ENCODE peak calls at places on chromosome 6, in seven cellular contexts. X, D, P, I, H, Y and W are unnamed samples.

GRCh38 chr6:37141291-37142046 is 28.5 kb upstream of the PIM1 start:
- DNase-seq in X (peak; percentile 87), D (peak; percentile 89), P (peak; percentile 81), I (peak; percentile 75), H (peak; percentile 80), Y (peak; percentile 64), W (peak; percentile 96)

GRCh38 chr6:7446644-7447325 is 57.2 kb downstream of the RIOK1 start:
- DNase-seq in X (no peak), D (no peak), P (no peak), I (peak; percentile 54), H (no peak), Y (no peak), W (no peak)

GRCh38 chr6:75431379-75431778 is 62.2 kb downstream of the FILIP1 start:
- DNase-seq in X (no peak), D (no peak), P (peak; percentile 40), I (no peak), H (peak; percentile 85), Y (no peak), W (no peak)

GRCh38 chr6:49326337-49326736 is 136.7 kb downstream of the MMUT start:
- DNase-seq in X (no peak), D (no peak), P (peak; percentile 61), I (no peak), H (peak; percentile 43), Y (no peak), W (no peak)

GRCh38 chr6:52207066-52207465 is 20.9 kb downstream of the IL17A start:
- DNase-seq in X (no peak), D (no peak), P (no peak), I (no peak), H (no peak), Y (no peak), W (no peak)

GRCh38 chr6:127266892-127267741 is 453 bp downstream of the RNF146 start:
- DNase-seq in X (peak; percentile 72), D (peak; percentile 1), P (peak; percentile 32), I (peak; percentile 4), H (peak; percentile 65), Y (peak; percentile 47), W (peak; percentile 78)

GRCh38 chr6:153208706-153209105 is 77.6 kb upstream of the RGS17 start:
- DNase-seq in X (no peak), D (no peak), P (no peak), I (no peak), H (no peak), Y (no peak), W (no peak)

GRCh38 chr6:123456836-123457235 is 179.9 kb downstream of the TRDN start:
- DNase-seq in X (no peak), D (no peak), P (no peak), I (no peak), H (no peak), Y (no peak), W (no peak)

GRCh38 chr6:31663961-31664789 is 622 bp downstream of the GPANK1 start:
- DNase-seq in X (no peak), D (no peak), P (peak; percentile 89), I (no peak), H (peak; percentile 89), Y (peak; percentile 23), W (peak; percentile 73)

GRCh38 chr6:26304213-26305096 is 60.5 kb upstream of the BTN3A2 start:
- DNase-seq in X (no peak), D (no peak), P (peak; percentile 70), I (no peak), H (peak; percentile 83), Y (peak; percentile 37), W (peak; percentile 77)

GRCh38 chr6:41374618-41375590 is 39.5 kb downstream of the NCR2 start:
- DNase-seq in X (peak; percentile 39), D (no peak), P (no peak), I (no peak), H (peak; percentile 6), Y (no peak), W (peak; percentile 63)

GRCh38 chr6:41706876-41707564 is 28.4 kb downstream of the TFEB start:
- DNase-seq in X (no peak), D (no peak), P (peak; percentile 53), I (no peak), H (peak; percentile 62), Y (no peak), W (no peak)

GRCh38 chr6:111804627-111805235 is 68.5 kb downstream of the FYN start:
- DNase-seq in X (no peak), D (no peak), P (peak; percentile 74), I (no peak), H (peak; percentile 89), Y (no peak), W (no peak)

GRCh38 chr6:90414352-90414751 is 117.7 kb upstream of the BACH2 start:
- DNase-seq in X (no peak), D (no peak), P (no peak), I (no peak), H (no peak), Y (no peak), W (no peak)

GRCh38 chr6:43394982-43395381 is 25.5 kb upstream of the ZNF318 start:
- DNase-seq in X (no peak), D (no peak), P (no peak), I (no peak), H (no peak), Y (no peak), W (no peak)

GRCh38 chr6:123888779-123889513 is 85.3 kb downstream of the NKAIN2 start:
- DNase-seq in X (no peak), D (no peak), P (no peak), I (no peak), H (peak; percentile 13), Y (no peak), W (no peak)

GRCh38 chr6:15897063-15897934 is 231.6 kb upstream of the MYLIP start:
- DNase-seq in X (no peak), D (no peak), P (peak; percentile 5), I (no peak), H (peak; percentile 91), Y (peak; percentile 75), W (peak; percentile 47)

GRCh38 chr6:113909224-113909856 is 52.2 kb downstream of the MARCKS start:
- DNase-seq in X (no peak), D (peak; percentile 7), P (peak; percentile 79), I (peak; percentile 72), H (peak; percentile 68), Y (no peak), W (peak; percentile 71)

GRCh38 chr6:28769626-28770402 is 154.0 kb downstream of the TRIM27 start:
- DNase-seq in X (peak; percentile 65), D (no peak), P (peak; percentile 20), I (no peak), H (peak; percentile 7), Y (peak; percentile 81), W (peak; percentile 88)

GRCh38 chr6:72622094-72622540 is 253 bp downstream of the KCNQ5 start:
- DNase-seq in X (peak; percentile 69), D (no peak), P (peak; percentile 24), I (peak; percentile 54), H (peak; percentile 43), Y (no peak), W (peak; percentile 65)

GRCh38 chr6:25659633-25660368 is 7.8 kb downstream of the SCGN start:
- DNase-seq in X (no peak), D (no peak), P (no peak), I (no peak), H (no peak), Y (no peak), W (no peak)

GRCh38 chr6:52231411-52232127 is 12.7 kb downstream of the IL17F start:
- DNase-seq in X (no peak), D (no peak), P (no peak), I (no peak), H (no peak), Y (no peak), W (no peak)

GRCh38 chr6:41741625-41742490 is 5.3 kb downstream of the PGC start:
- DNase-seq in X (no peak), D (no peak), P (no peak), I (no peak), H (no peak), Y (peak; percentile 83), W (peak; percentile 25)

DNA sequence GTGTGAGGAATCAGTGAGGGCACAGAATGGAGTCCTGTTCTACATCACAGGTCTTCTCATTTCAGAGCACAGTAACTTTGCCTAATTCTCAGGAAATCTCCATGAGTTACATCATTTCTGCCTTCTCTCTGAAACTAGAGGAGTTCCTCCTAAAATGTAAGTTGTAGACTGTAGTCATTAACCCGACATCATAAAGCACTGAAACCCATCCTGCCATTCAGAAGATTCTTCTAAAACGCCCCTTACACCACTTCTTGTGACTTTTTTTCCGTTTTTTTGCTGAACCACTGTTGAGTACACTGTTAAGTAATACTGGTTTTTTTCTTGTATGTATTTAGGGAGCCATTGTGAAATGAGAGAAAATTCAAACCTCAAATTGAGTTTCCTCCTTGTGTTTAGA is 117.3 kb downstream of the MAP3K4 start:
- DNase-seq in X (no peak), D (no peak), P (no peak), I (no peak), H (no peak), Y (no peak), W (no peak)
- H2BK5ac ChIP-seq in X (no peak overlapping the region), D (no peak overlapping the region), P (no peak overlapping the region), I (no peak overlapping the region), H (no peak overlapping the region), Y (no peak overlapping the region), W (no peak overlapping the region)

GRCh38 chr6:10196090-10196489 is 218.8 kb downstream of the TFAP2A start:
- DNase-seq in X (no peak), D (no peak), P (no peak), I (no peak), H (no peak), Y (no peak), W (no peak)
- H2BK5ac ChIP-seq in X (no peak overlapping the region), D (no peak overlapping the region), P (no peak overlapping the region), I (no peak overlapping the region), H (no peak overlapping the region), Y (no peak overlapping the region), W (no peak overlapping the region)

DNA sequence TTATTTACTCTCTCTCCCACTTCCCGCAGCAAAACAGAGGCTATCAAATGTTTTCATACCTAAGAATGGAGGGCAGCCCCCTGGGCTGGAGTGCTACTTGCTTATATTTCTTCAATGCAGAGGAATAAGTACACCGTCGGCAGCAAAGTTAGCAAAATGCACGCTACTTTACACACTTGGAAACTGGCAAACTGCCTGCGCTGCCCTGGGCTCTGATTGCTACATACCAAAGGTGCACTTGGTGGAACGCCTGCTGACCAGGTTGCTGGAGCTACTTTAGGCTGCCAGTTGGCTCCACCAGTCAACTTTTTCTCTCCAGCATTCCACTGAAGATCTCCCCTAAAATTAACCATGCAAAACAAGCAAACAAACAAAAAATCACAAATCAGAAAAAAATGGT is 62.4 kb downstream of the PRSS35 start:
- DNase-seq in X (no peak), D (no peak), P (no peak), I (no peak), H (no peak), Y (no peak), W (no peak)
- H2BK5ac ChIP-seq in X (no peak overlapping the region), D (no peak overlapping the region), P (no peak overlapping the region), I (no peak overlapping the region), H (no peak overlapping the region), Y (no peak overlapping the region), W (no peak overlapping the region)

DNA sequence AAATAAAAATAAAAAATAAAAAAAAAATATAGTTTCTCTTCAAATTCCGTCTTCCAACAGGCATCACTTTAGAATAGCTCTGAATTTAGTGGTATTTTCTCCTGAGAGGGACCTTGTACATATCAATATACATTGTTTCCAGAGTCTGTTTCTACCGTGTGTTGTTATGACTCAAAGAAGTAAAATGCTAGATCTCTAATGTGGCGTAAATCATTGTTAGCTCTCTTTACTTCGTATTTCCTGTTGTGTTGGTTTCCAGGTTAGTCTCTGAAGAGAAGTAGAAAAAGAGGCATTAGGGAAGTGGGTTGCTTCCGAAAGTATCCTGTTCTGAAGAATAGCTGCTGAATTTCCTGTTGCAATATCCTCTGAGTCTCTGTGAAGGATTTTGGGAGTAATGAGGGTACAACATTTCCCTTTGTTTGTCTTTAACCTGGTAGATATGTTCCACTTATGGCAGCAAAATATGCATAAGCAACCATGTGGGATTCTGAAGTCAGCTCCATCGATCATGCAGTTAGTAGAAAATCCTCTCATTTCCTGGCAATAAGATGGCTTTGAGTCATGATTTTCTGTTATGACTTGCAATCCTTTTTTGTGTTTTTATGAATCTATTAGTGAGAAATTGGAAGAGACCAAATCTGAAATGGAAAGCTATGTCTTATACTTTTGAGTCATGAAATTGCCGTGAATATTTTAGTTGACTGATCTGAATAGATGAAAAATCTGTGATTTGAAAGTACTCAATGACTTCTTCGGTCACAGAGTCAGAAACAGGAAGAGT is 42.0 kb upstream of the MCHR2 start:
- DNase-seq in X (no peak), D (no peak), P (no peak), I (no peak), H (no peak), Y (no peak), W (no peak)
- H2BK5ac ChIP-seq in X (no peak overlapping the region), D (no peak overlapping the region), P (no peak overlapping the region), I (no peak overlapping the region), H (no peak overlapping the region), Y (no peak overlapping the region), W (no peak overlapping the region)